ENCODE peak calls at places on chromosomes 7 and 10, in four cellular contexts. P, K, S and W are unnamed samples.

GRCh38 chr10:126391162-126391880 is 3.0 kb upstream of the ADAM12 start:
- DNase-seq in S (peak; percentile 25), K (no peak), P (no peak), W (no peak)

GRCh38 chr10:1180071-1180730 is 124.0 kb downstream of the WDR37 start:
- DNase-seq in P (no peak), K (no peak), S (no peak), W (peak; percentile 26)

GRCh38 chr7:41538810-41539724 is 163.8 kb downstream of the INHBA start:
- DNase-seq in P (no peak), S (no peak), K (no peak), W (no peak)

GRCh38 chr10:52776471-52776903 is 3.9 kb upstream of the MBL2 start:
- DNase-seq in S (no peak), K (no peak), P (no peak), W (no peak)

GRCh38 chr10:47380341-47381215 is 3.5 kb downstream of the ZNF488 start:
- DNase-seq in P (no peak), K (no peak), S (no peak), W (no peak)

GRCh38 chr7:70775570-70776156 is 356.3 kb upstream of the GALNT17 start:
- DNase-seq in S (no peak), P (no peak), K (no peak), W (no peak)

GRCh38 chr7:18798018-18798906 is 302.7 kb downstream of the HDAC9 start:
- DNase-seq in K (no peak), S (no peak), P (no peak), W (no peak)

GRCh38 chr7:42027521-42027920 is 209.5 kb downstream of the GLI3 start:
- DNase-seq in P (no peak), S (no peak), K (no peak), W (no peak)

GRCh38 chr7:93933190-93933589 is 11.7 kb downstream of the GNG11 start:
- DNase-seq in S (no peak), P (no peak), K (no peak), W (no peak)

GRCh38 chr7:68317476-68317875 is 1280.8 kb upstream of the AUTS2 start:
- DNase-seq in K (no peak), S (no peak), P (no peak), W (no peak)

GRCh38 chr7:87687653-87688254 is 59.6 kb downstream of the RUNDC3B start:
- DNase-seq in S (no peak), K (no peak), P (no peak), W (no peak)

GRCh38 chr7:114273218-114273617 is 141.4 kb upstream of the FOXP2 start:
- DNase-seq in K (no peak), P (no peak), S (no peak), W (no peak)

GRCh38 chr10:132257271-132257670 is 50.5 kb downstream of the STK32C start:
- DNase-seq in P (no peak), K (no peak), S (no peak), W (no peak)

GRCh38 chr10:94549221-94549620 is 3.6 kb downstream of the HELLS start:
- DNase-seq in P (no peak), K (no peak), S (no peak), W (no peak)

GRCh38 chr10:104255244-104255981 is 721 bp downstream of the GSTO1 start:
- DNase-seq in K (no peak), P (peak; percentile 50), S (no peak), W (no peak)

GRCh38 chr7:157829491-157829890 is 492.7 kb downstream of the DNAJB6 start:
- DNase-seq in P (no peak), K (no peak), S (no peak), W (no peak)

GRCh38 chr7:19177269-19177668 is 32.0 kb upstream of the FERD3L start:
- DNase-seq in S (no peak), K (no peak), P (no peak), W (no peak)

GRCh38 chr7:150909192-150909591 is 56.9 kb downstream of the AOC1 start:
- DNase-seq in K (no peak), P (no peak), S (no peak), W (no peak)

GRCh38 chr10:7649673-7650330 is 17.0 kb downstream of the ITIH5 start:
- DNase-seq in K (no peak), S (no peak), P (no peak), W (no peak)

GRCh38 chr7:135349746-135350145 is 116.1 kb downstream of the STRA8 start:
- DNase-seq in K (no peak), P (no peak), S (no peak), W (no peak)

GRCh38 chr10:59580257-59580863 is 129.3 kb downstream of the SLC16A9 start:
- DNase-seq in K (no peak), P (peak; percentile 33), S (no peak), W (no peak)

GRCh38 chr7:106039486-106040060 is 72.5 kb downstream of the SYPL1 start:
- DNase-seq in S (peak; percentile 77), P (peak; percentile 62), K (peak; percentile 89), W (no peak)
- TF ChIP-seq CTCF in S (no peak), P (peak; percentile 30), K (peak; percentile 52), W (no peak)

GRCh38 chr7:105776068-105776790 is 100.2 kb downstream of the ATXN7L1 start:
- DNase-seq in P (peak; percentile 51), S (peak; percentile 80), K (peak; percentile 65), W (no peak)
- H3K27ac ChIP-seq in P (no peak overlapping the region), S (no peak overlapping the region), K (no peak overlapping the region), W (no peak overlapping the region)

GRCh38 chr7:855686-856369 is 20.5 kb upstream of the GET4 start:
- DNase-seq in K (no peak), S (no peak), P (no peak), W (no peak)
- H3K4me1 ChIP-seq in K (no peaks in the 10 kb centered on the region), S (no peaks in the 10 kb centered on the region), P (no peaks in the 10 kb centered on the region), W (no peaks in the 10 kb centered on the region)

DNA sequence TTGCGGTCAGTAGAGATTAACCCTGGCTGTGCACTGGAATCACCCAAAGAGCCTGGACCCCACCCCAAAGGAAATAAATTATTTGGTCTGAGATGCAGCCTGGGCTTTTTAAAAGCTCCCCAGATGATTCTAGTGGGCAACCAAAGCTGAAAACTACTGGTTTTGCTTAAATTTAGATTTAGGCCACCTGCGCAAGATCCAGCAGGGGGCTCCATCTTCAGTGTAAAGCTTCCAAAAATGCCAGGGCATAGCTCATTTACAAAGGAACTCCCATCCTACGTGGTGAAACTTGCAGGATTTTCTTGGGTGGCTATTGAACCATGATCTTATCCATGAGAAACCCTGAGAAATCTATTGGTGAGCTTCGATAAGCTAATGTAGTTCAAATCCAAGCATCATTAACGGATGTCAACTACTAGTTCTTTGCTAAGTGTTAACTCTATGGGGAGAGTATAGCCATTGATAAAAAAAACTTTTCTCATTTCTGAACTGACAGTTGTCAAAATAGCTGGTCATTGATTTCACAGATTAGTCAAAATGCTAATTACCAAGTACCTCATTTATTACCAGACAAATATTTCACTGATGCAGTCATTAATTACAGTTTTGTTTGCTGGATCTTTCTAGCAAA is 315.3 kb downstream of the LHFPL3 start:
- DNase-seq in S (no peak), K (no peak), P (peak; percentile 64), W (no peak)
- TF ChIP-seq CTCF in S (no peak), K (no peak), P (peak; percentile 76), W (no peak)

DNA sequence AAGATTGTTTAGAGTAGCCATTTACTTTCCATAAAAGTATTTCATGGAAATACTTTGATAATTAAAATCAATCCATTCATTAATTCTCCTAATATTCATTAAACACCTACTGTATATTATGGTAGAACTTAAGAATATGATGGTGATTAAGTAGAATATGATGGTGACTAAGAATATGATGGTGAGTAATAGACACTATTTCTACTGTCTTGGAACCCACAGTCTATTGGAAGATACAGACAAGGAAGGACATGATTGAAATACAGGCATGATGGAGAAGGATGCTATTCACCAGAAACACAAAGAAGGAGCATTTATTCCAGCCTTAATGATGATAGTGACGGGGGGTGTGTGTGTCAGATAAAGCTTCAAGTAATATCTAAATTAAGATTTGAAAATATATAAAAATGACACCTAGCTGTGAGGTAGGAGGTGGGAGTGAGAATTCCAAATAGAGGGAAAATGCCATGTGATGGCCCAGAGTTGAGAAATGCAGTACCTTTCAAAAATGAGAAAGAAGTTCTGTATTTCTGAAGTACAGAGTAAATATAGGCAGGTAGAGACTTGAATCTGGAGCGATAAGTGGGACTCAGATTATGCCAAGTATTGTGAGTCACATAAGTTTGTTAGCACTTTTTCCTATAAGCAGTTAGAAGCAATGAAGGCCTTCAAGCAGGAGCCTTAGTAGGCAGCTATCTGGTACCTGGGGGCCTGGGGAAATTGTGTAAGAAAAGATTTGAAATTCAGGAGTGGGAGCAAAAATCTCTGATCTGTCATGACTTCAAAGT is 12.5 kb upstream of the CDK13 start:
- DNase-seq in P (no peak), K (no peak), S (no peak), W (no peak)
- H3K27ac ChIP-seq in P (no peak overlapping the region), K (no peak overlapping the region), S (no peak overlapping the region), W (no peak overlapping the region)

GRCh38 chr10:75405201-75406143 is 3.9 kb upstream of the ZNF503 start:
- DNase-seq in P (peak; percentile 78), S (peak; percentile 64), K (peak; percentile 63), W (peak; percentile 76)
- H3K4me1 ChIP-seq in P (peaks cover 34% of the 10 kb centered on the region), S (peaks cover 6% of the 10 kb centered on the region), K (no peaks in the 10 kb centered on the region), W (peaks cover 16% of the 10 kb centered on the region)

DNA sequence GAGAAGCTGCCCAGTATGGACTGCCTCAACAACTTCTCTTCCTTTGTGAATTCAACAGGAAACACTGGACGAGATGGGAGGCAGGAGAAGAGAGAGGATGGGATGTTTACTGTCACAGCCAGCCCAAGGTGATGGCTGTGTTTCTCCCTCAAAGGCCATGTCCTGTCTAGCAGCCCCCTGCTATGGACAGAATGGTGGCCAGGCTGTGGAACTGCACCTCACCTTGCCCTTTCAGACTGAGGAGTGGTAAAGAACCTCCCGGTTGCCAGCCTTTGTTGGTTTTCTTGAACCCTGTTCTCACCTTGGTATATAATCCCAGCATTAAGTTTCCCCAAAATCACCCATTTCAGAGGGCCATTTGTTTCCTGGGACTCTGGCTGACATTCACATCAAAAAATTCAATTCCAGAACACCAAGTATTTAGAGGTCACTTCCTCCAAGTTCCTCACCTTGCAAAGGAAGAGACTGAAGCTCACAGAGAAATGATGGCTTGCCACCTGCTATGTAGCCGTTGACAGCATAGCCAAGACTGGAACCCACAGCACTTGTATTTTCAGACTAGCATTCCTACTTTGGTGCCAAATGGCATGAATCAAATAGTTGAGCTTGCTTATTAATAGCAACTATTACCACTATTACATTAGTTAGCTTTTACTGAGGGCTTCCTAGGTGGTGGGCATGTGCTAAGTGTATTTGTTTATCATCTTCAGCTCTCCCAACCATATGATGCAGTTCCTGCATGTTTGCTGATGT is 224.0 kb upstream of the GRB10 start:
- DNase-seq in P (no peak), K (no peak), S (no peak), W (no peak)
- TF ChIP-seq CTCF in P (no peak), K (no peak), S (no peak), W (no peak)

DNA sequence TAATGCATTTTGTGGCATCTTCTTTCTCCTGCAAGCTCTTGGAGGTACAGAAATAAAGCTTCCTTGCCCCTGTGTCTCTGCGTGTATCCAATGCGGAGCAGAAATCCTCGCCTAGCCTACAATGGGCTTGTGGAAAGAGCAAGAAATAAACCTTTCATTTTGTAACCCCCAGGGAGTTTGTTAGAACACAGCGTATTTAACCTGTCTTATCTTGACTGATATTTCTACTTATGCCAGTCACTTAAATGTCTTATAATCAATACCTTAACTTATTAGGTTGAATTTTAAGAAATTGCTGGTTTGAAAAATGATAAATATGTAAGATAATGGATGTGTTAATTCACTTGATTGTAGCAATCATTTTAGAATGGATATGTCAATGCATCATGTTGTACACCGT is 629.8 kb upstream of the IGFBP3 start:
- DNase-seq in K (no peak), S (no peak), P (no peak), W (no peak)
- H3K27ac ChIP-seq in K (no peak overlapping the region), S (no peak overlapping the region), P (no peak overlapping the region), W (no peak overlapping the region)